ENCODE peak calls at places on chromosomes 2 and 18, in nine cellular contexts. E is GM23248; V is NCI-H748 treated with DMSO at 0.1 percent for 48 hours; R is aorta; J is cardiac fibroblast; G is activated effector memory CD4-positive, alpha-beta T cell treated with Interleukin-2 at 50 U/mL for 16 hours; N is effector memory CD4-positive, alpha-beta T cell; C is C1 segment of cervical spinal cord; M is fibroblast of the conjunctiva. F is an unnamed sample.

GRCh38 chr2:170716851-170717598 is 1.9 kb downstream of the SP5 start:
- DNase-seq in E (peak), V (peak), R (peak), J (peak), G (no peak), N (no peak), C (no peak), M (peak), F (no peak)

GRCh38 chr2:234422242-234422641 is 74.6 kb downstream of the ARL4C start:
- DNase-seq in E (peak), V (no peak), R (no peak), J (peak), G (no peak), N (no peak), C (no peak), M (peak), F (no peak)

GRCh38 chr2:127562930-127563329 is 27.4 kb downstream of the MYO7B start:
- DNase-seq in E (no peak), V (no peak), R (no peak), J (no peak), G (no peak), N (no peak), C (no peak), M (no peak), F (no peak)

GRCh38 chr2:733001-733400 is 55.8 kb upstream of the TMEM18 start:
- DNase-seq in E (no peak), V (no peak), R (no peak), J (no peak), G (no peak), N (no peak), C (no peak), M (no peak), F (no peak)

GRCh38 chr2:107751936-107752335 is 74.8 kb upstream of the RGPD4 start:
- DNase-seq in E (no peak), V (no peak), R (no peak), J (no peak), G (no peak), N (no peak), C (no peak), M (no peak), F (no peak)

GRCh38 chr2:96533292-96534073 is 3.1 kb upstream of the ARID5A start:
- DNase-seq in E (peak), V (no peak), R (peak), J (peak), G (no peak), N (no peak), C (peak), M (peak), F (no peak)

GRCh38 chr2:18156002-18156401 is 277.5 kb downstream of the KCNS3 start:
- DNase-seq in E (no peak), V (no peak), R (no peak), J (no peak), G (no peak), N (no peak), C (no peak), M (no peak), F (no peak)

GRCh38 chr2:207352978-207353377 is 176.8 kb upstream of the CREB1 start:
- DNase-seq in E (peak), V (no peak), R (no peak), J (no peak), G (no peak), N (no peak), C (no peak), M (no peak), F (peak)

GRCh38 chr2:127654838-127655175 is 8.9 kb downstream of the GPR17 start:
- DNase-seq in E (no peak), V (no peak), R (no peak), J (no peak), G (no peak), N (no peak), C (no peak), M (no peak), F (no peak)

GRCh38 chr2:224885836-224886547 is 156.3 kb downstream of the DOCK10 start:
- DNase-seq in E (peak), V (no peak), R (no peak), J (peak), G (no peak), N (no peak), C (no peak), M (peak), F (no peak)

GRCh38 chr2:223416826-223417610 is 185.1 kb downstream of the SCG2 start:
- DNase-seq in E (peak), V (no peak), R (no peak), J (peak), G (no peak), N (no peak), C (no peak), M (peak), F (no peak)

GRCh38 chr2:153074207-153074606 is 355.8 kb downstream of the ARL6IP6 start:
- DNase-seq in E (peak), V (no peak), R (no peak), J (no peak), G (no peak), N (no peak), C (no peak), M (no peak), F (no peak)

GRCh38 chr18:35376393-35376741 is 770 bp downstream of the ZNF396 start:
- DNase-seq in E (no peak), V (peak), R (peak), J (no peak), G (peak), N (peak), C (no peak), M (no peak), F (no peak)

GRCh38 chr2:172578054-172578453 is 22.2 kb downstream of the PDK1 start:
- DNase-seq in E (peak), V (no peak), R (no peak), J (peak), G (no peak), N (no peak), C (no peak), M (no peak), F (no peak)

GRCh38 chr2:236579746-236580315 is 10.2 kb downstream of the ACKR3 start:
- DNase-seq in E (no peak), V (no peak), R (no peak), J (no peak), G (no peak), N (no peak), C (no peak), M (no peak), F (peak)